ENCODE peak calls at places on chromosome 17, in six cellular contexts. M is substantia nigra; D is HuH-7.5; N is activated CD4-positive, alpha-beta T cell treated with anti-CD3 and anti-CD28 coated beads for 24 hours; B is AG08395; J is NCI-H774. U is an unnamed sample.

GRCh38 chr17:51257150-51258081 is 2.4 kb downstream of the MBTD1 start:
- DNase-seq in M (no peak), N (no peak), B (peak; percentile 10), D (no peak), J (no peak), U (no peak)

GRCh38 chr17:1108810-1109605 is 70.8 kb downstream of the ABR start:
- DNase-seq in B (peak; percentile 66), M (no peak), D (peak; percentile 36), J (no peak), N (peak; percentile 46), U (peak; percentile 27)

GRCh38 chr17:79023886-79024771 is at the start of gene C1QTNF1:
- DNase-seq in M (no peak), N (no peak), B (no peak), J (no peak), D (peak; percentile 51), U (no peak)

GRCh38 chr17:60087882-60088669 is 9.4 kb upstream of the HEATR6 start:
- DNase-seq in J (no peak), M (no peak), B (peak; percentile 56), D (no peak), N (no peak), U (peak; percentile 11)

GRCh38 chr17:50708050-50709000 is 611 bp upstream of the ANKRD40 start:
- DNase-seq in B (no peak), M (no peak), J (peak; percentile 24), N (no peak), D (no peak), U (no peak)

GRCh38 chr17:17073006-17073626 is 30.9 kb downstream of the MPRIP start:
- DNase-seq in N (no peak), B (no peak), M (no peak), D (no peak), J (no peak), U (no peak)

GRCh38 chr17:62578757-62579487 is 48.5 kb upstream of the MRC2 start:
- DNase-seq in M (no peak), N (no peak), J (no peak), B (no peak), D (no peak), U (no peak)

GRCh38 chr17:19958023-19958422 is 19.6 kb downstream of the AKAP10 start:
- DNase-seq in D (no peak), B (peak; percentile 83), M (no peak), J (no peak), N (no peak), U (no peak)

GRCh38 chr17:34275881-34276280 is 5.9 kb downstream of the CCL7 start:
- DNase-seq in J (no peak), D (no peak), M (no peak), N (no peak), B (peak; percentile 89), U (no peak)

GRCh38 chr17:68697850-68698313 is 96.7 kb upstream of the FAM20A start:
- DNase-seq in D (no peak), B (peak; percentile 60), J (no peak), M (no peak), N (no peak), U (no peak)

GRCh38 chr17:76164331-76164730 is 23.3 kb upstream of the FOXJ1 start:
- DNase-seq in N (no peak), M (no peak), B (no peak), D (no peak), J (no peak), U (no peak)

GRCh38 chr17:44599298-44600175 is 42.3 kb downstream of the FZD2 start:
- DNase-seq in D (no peak), J (no peak), N (no peak), B (peak; percentile 56), M (peak; percentile 9), U (no peak)

GRCh38 chr17:279776-280175 is 72.8 kb downstream of the RPH3AL start:
- DNase-seq in N (no peak), M (no peak), J (no peak), D (no peak), B (no peak), U (no peak)

GRCh38 chr17:74779948-74780400 is 3.8 kb upstream of the NAT9 start:
- DNase-seq in D (no peak), M (peak; percentile 35), J (no peak), B (no peak), N (peak; percentile 34), U (no peak)

GRCh38 chr17:61536417-61536955 is 54.5 kb downstream of the NACA2 start:
- DNase-seq in M (no peak), D (no peak), N (no peak), B (no peak), J (no peak), U (no peak)

GRCh38 chr17:79777844-79778503 is at the start of gene CBX2:
- DNase-seq in D (peak; percentile 95), N (peak; percentile 75), M (peak; percentile 73), J (peak; percentile 82), B (peak; percentile 98), U (peak; percentile 84)

GRCh38 chr17:72940511-72940910 is 152.0 kb downstream of the SLC39A11 start:
- DNase-seq in M (no peak), D (no peak), B (no peak), N (no peak), J (no peak), U (no peak)

GRCh38 chr17:80845863-80846671 is 145.6 kb upstream of the CHMP6 start:
- DNase-seq in M (no peak), N (no peak), J (no peak), D (no peak), B (no peak), U (no peak)

GRCh38 chr17:63843387-63844292 is 1.2 kb upstream of the SMARCD2 start:
- DNase-seq in J (no peak), M (peak; percentile 37), D (no peak), B (peak; percentile 64), N (no peak), U (peak; percentile 26)

GRCh38 chr17:75394332-75394918 is 11.1 kb downstream of the GRB2 start:
- DNase-seq in J (no peak), M (no peak), D (no peak), B (no peak), N (no peak), U (peak; percentile 7)

GRCh38 chr17:61247438-61247837 is 152.2 kb upstream of the TBX2 start:
- DNase-seq in N (no peak), J (no peak), M (no peak), D (no peak), B (peak; percentile 48), U (peak; percentile 5)

GRCh38 chr17:7929158-7930029 is at the start of gene KCNAB3:
- DNase-seq in M (peak; percentile 61), N (peak; percentile 26), B (peak; percentile 83), D (no peak), J (no peak), U (peak; percentile 67)

GRCh38 chr17:6027342-6028024 is 42.7 kb upstream of the WSCD1 start:
- DNase-seq in J (no peak), M (no peak), D (no peak), B (no peak), N (no peak), U (peak; percentile 10)

GRCh38 chr17:10754109-10754508 is 24.3 kb upstream of the TMEM220 start:
- DNase-seq in N (no peak), M (no peak), B (peak; percentile 29), J (no peak), D (no peak), U (no peak)

GRCh38 chr17:18951941-18952842 is at the start of gene SLC5A10:
- DNase-seq in D (no peak), J (no peak), B (no peak), N (no peak), M (no peak), U (no peak)

GRCh38 chr17:60524463-60525346 is 1.3 kb downstream of the APPBP2 start:
- DNase-seq in B (no peak), N (no peak), D (peak; percentile 43), M (no peak), J (no peak), U (no peak)

GRCh38 chr17:17353625-17354484 is 50.7 kb downstream of the NT5M start:
- DNase-seq in B (no peak), M (no peak), D (no peak), J (no peak), N (no peak), U (no peak)

GRCh38 chr17:74055508-74056160 is 147.8 kb upstream of the RPL38 start:
- DNase-seq in N (no peak), J (no peak), B (no peak), M (no peak), D (no peak), U (no peak)

U was measured in NCI-H2081.